ENCODE peak calls at places on chromosomes 16 and 17, in four cellular contexts. A is tibial nerve; B is CD8-positive, alpha-beta T cell; F is upper lobe of left lung. Z is an unnamed sample.

GRCh38 chr16:58843675-58844074 is 109.6 kb upstream of the GOT2 start:
- DNase-seq in A (no peak), B (no peak), F (no peak), Z (no peak)

GRCh38 chr16:69494993-69495392 is 70.6 kb downstream of the CYB5B start:
- DNase-seq in A (no peak), B (no peak), F (peak), Z (no peak)

GRCh38 chr17:75250009-75250471 is 11.4 kb downstream of the GGA3 start:
- DNase-seq in A (no peak), B (no peak), F (no peak), Z (peak)

GRCh38 chr16:16008666-16009065 is 59.2 kb downstream of the ABCC1 start:
- DNase-seq in A (no peak), B (no peak), F (no peak), Z (no peak)

GRCh38 chr17:79658811-79659207 is 48.0 kb upstream of the RBFOX3 start:
- DNase-seq in A (no peak), B (no peak), F (no peak), Z (no peak)

GRCh38 chr17:33640629-33641028 is 347.5 kb upstream of the ASIC2 start:
- DNase-seq in A (no peak), B (no peak), F (no peak), Z (no peak)

GRCh38 chr17:44112284-44113280 is 10.9 kb downstream of the HDAC5 start:
- DNase-seq in A (no peak), B (no peak), F (no peak), Z (no peak)

GRCh38 chr17:14061666-14062560 is 7.4 kb upstream of the COX10 start:
- DNase-seq in A (no peak), B (no peak), F (peak), Z (no peak)

GRCh38 chr16:57541754-57542435 is 548 bp upstream of the ADGRG5 start:
- DNase-seq in A (no peak), B (no peak), F (no peak), Z (no peak)

GRCh38 chr16:55642611-55643010 is 13.2 kb upstream of the SLC6A2 start:
- DNase-seq in A (no peak), B (no peak), F (no peak), Z (no peak)

GRCh38 chr16:55641430-55642056 is 14.2 kb upstream of the SLC6A2 start:
- DNase-seq in A (no peak), B (no peak), F (no peak), Z (no peak)

GRCh38 chr16:55640714-55641327 is 15.0 kb upstream of the SLC6A2 start:
- DNase-seq in A (no peak), B (no peak), F (no peak), Z (no peak)

GRCh38 chr16:55645986-55646385 is 9.8 kb upstream of the SLC6A2 start:
- DNase-seq in A (no peak), B (no peak), F (no peak), Z (no peak)

GRCh38 chr16:55643161-55643970 is 12.4 kb upstream of the SLC6A2 start:
- DNase-seq in A (no peak), B (no peak), F (peak), Z (no peak)
- TF ChIP-seq CTCF in A (no peak), B (no peak), F (no peak), Z (no peak)

DNA sequence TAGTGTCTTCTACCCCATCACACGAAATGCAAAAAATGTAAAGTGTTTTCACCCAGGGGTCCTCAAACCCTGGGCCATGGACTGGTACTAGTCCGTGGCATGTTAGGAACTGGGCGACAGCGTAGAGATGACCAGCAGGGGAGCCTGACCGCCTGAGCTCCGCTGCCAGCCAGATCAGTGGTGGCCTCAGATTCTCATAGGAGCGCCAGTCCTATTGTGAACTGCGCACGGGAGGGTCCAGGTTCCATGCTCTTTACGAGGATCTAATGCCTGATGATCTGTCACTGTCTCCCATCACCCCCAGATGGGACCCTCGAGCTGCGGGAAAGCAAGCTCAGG is 4.5 kb downstream of the SCARF1 start:
- DNase-seq in A (no peak), B (no peak), F (no peak), Z (no peak)
- TF ChIP-seq CTCF in A (no peak), B (no peak), F (no peak), Z (no peak)

DNA sequence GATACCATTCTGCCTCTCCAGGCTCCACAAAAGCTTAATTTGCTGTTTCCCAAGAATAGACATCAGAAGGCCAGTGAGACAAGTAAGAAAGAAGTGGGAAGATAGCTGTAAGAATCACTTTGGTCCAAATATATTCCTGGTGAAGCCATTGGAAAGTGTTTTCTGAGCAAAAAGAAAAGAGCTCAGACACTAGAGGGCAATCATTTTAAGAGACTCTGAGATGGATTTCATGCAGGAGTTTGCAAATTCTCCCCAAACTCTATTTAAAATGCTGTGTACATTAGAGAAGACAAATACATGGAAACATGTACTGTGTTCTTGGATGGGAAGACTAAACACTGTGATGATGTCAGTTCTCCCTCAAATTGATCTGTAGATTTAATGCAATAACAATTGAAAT is 8.0 kb upstream of the SLC6A2 start:
- DNase-seq in A (no peak), B (no peak), F (no peak), Z (no peak)
- TF ChIP-seq CTCF in A (no peak), B (no peak), F (no peak), Z (no peak)

GRCh38 chr16:89922884-89923639 is at the start of gene TUBB3:
- DNase-seq in A (no peak), B (no peak), F (peak), Z (peak)
- TF ChIP-seq CTCF in A (no peak), B (no peak), F (peak), Z (no peak)

DNA sequence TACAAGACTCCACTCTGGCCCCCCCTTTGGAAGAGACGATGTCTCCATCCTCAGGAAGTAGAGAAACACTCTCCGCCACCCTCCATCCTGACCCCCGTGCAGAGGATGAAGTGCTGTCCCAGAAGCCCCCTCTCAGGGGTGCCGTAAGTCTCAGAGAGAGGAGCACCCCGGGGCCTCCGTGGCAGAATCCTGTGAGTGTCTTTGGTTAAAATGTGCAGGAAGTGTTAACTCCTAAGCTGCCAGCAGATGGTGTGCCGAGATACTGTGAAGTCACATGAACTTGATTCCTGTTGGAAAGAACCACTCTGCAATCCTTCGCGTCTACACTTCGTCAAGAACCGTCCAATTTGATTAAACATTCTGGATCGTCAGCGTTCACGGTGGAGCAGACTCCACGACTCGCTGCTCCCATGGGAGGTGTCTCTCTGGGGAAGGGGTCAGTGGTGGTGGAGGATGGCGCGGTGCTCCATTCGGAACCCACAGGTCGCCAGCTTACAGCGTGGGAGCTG is 5.6 kb downstream of the BANP start:
- DNase-seq in A (no peak), B (no peak), F (no peak), Z (no peak)
- TF ChIP-seq CTCF in A (no peak), B (peak), F (peak), Z (peak)

GRCh38 chr16:66830422-66831404 is at the start of gene NAE1:
- DNase-seq in A (peak), B (peak), F (peak), Z (peak)
- TF ChIP-seq CTCF in A (peak), B (peak), F (peak), Z (peak)

DNA sequence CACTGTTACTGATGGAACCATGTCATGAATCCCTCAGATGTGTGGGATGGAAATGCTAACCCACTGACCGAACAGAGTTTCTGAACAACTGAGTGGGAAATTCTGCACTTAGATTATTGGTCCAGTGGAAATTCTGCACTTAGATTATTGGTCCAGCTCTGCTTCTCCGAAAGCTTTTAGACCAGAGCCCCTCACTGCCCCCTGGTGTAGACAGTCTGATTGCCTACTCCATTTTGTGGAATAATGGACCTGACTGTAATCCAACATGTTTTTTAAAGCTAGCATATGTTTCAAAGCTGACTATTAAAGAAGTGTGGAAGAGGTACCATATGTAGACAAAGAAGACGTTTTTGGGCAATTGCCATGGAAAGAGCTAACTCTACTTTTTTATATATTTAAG is 50.3 kb upstream of the TBX2 start:
- DNase-seq in A (no peak), B (no peak), F (no peak), Z (no peak)
- TF ChIP-seq CTCF in A (no peak), B (no peak), F (no peak), Z (peak)

DNA sequence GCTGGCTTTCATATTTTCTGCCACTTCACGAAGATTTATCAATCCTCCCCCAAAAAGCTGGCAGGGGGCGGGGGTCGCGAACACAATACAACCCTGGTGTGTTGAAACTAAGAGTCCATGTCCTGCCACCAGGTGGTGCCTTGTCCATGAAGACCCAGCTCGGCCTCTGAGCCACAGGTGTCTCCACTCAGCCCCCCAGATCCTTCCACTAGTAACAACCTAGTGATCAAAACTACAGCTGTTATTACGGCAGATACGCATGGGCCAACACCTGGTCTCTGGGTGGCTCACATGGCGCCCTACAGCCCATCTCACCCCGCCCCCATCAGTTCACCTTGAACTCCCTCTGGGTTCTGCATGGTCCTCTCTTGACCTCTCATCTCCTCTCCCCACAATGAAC is 27.7 kb downstream of the USP7 start:
- DNase-seq in A (no peak), B (no peak), F (no peak), Z (peak)
- TF ChIP-seq CTCF in A (no peak), B (no peak), F (no peak), Z (peak)

Z was measured in GM06990.